ENCODE peak calls at places on chromosomes 16 and 17, in ten cellular contexts. X is right atrium auricular region, U is suprapubic skin, K is colonic mucosa, W is cardiac muscle cell, I is ovary, N is keratinocyte, D is astrocyte, S is endodermal cell, Y is A549. R is an unnamed sample.

GRCh38 chr16:17334096-17334495 is 136.7 kb downstream of the XYLT1 start:
- DNase-seq in X (peak; percentile 81), U (no peak), K (no peak), W (no peak), I (no peak), N (no peak), D (peak; percentile 87), S (no peak), Y (no peak), R (no peak)

GRCh38 chr16:85258166-85258565 is 145.9 kb upstream of the CIBAR2 start:
- DNase-seq in X (no peak), U (no peak), K (no peak), W (no peak), I (no peak), N (no peak), D (no peak), S (no peak), Y (no peak), R (no peak)

GRCh38 chr17:81815646-81815985 is 11.7 kb downstream of the GCGR start:
- DNase-seq in X (no peak), U (no peak), K (peak; percentile 81), W (no peak), I (no peak), N (no peak), D (no peak), S (no peak), Y (no peak), R (no peak)

GRCh38 chr17:80785477-80786178 is 206.0 kb upstream of the CHMP6 start:
- DNase-seq in X (no peak), U (peak; percentile 49), K (no peak), W (no peak), I (no peak), N (no peak), D (no peak), S (peak; percentile 58), Y (no peak), R (no peak)

GRCh38 chr17:44487170-44487569 is 16.0 kb downstream of the GPATCH8 start:
- DNase-seq in X (no peak), U (no peak), K (no peak), W (no peak), I (no peak), N (no peak), D (no peak), S (no peak), Y (no peak), R (no peak)

GRCh38 chr16:28100810-28101532 is 37.5 kb upstream of the GSG1L start:
- DNase-seq in X (no peak), U (peak; percentile 37), K (no peak), W (no peak), I (peak; percentile 25), N (no peak), D (no peak), S (no peak), Y (no peak), R (no peak)

GRCh38 chr17:2055494-2056220 is 754 bp downstream of the HIC1 start:
- DNase-seq in X (no peak), U (no peak), K (no peak), W (peak; percentile 70), I (peak; percentile 77), N (no peak), D (no peak), S (no peak), Y (no peak), R (no peak)

GRCh38 chr17:67421869-67422273 is 44.8 kb downstream of the PITPNC1 start:
- DNase-seq in X (no peak), U (no peak), K (peak; percentile 65), W (peak; percentile 36), I (no peak), N (peak; percentile 100), D (peak; percentile 97), S (no peak), Y (peak; percentile 95), R (no peak)

GRCh38 chr17:1294157-1294717 is 14.8 kb downstream of the TRARG1 start:
- DNase-seq in X (no peak), U (no peak), K (peak; percentile 28), W (no peak), I (no peak), N (no peak), D (no peak), S (no peak), Y (no peak), R (no peak)

GRCh38 chr16:89723279-89724250 is 2.2 kb downstream of the ZNF276 start:
- DNase-seq in X (no peak), U (no peak), K (no peak), W (peak; percentile 36), I (no peak), N (no peak), D (no peak), S (no peak), Y (no peak), R (no peak)

GRCh38 chr17:32871736-32872135 is 5.2 kb downstream of the MYO1D start:
- DNase-seq in X (no peak), U (no peak), K (no peak), W (no peak), I (no peak), N (no peak), D (no peak), S (no peak), Y (no peak), R (no peak)

GRCh38 chr16:56684926-56685590 is 2.8 kb downstream of the MT1X start:
- DNase-seq in X (no peak), U (no peak), K (no peak), W (no peak), I (no peak), N (no peak), D (no peak), S (no peak), Y (no peak), R (no peak)

GRCh38 chr16:54544553-54545180 is 258.1 kb upstream of the IRX3 start:
- DNase-seq in X (no peak), U (no peak), K (no peak), W (no peak), I (no peak), N (no peak), D (no peak), S (no peak), Y (no peak), R (no peak)

GRCh38 chr16:1993731-1994131 is 4.0 kb downstream of the SYNGR3 start:
- DNase-seq in X (no peak), U (no peak), K (no peak), W (peak; percentile 11), I (no peak), N (no peak), D (no peak), S (no peak), Y (no peak), R (no peak)

GRCh38 chr16:17459903-17460521 is 10.7 kb downstream of the XYLT1 start:
- DNase-seq in X (no peak), U (no peak), K (no peak), W (no peak), I (peak; percentile 83), N (no peak), D (no peak), S (no peak), Y (no peak), R (no peak)

GRCh38 chr16:88599825-88600538 is 29.8 kb downstream of the ZC3H18 start:
- DNase-seq in X (peak; percentile 70), U (no peak), K (no peak), W (peak; percentile 11), I (no peak), N (no peak), D (no peak), S (no peak), Y (no peak), R (no peak)
- H3K27ac ChIP-seq in X (peak overlapping the region; percentile 76), U (peak overlapping the region; percentile 20), K (no peak overlapping the region), W (no peak overlapping the region), I (no peak overlapping the region), N (no peak overlapping the region), D (no peak overlapping the region), S (no peak overlapping the region), Y (no peak overlapping the region), R (no peak overlapping the region)

GRCh38 chr16:65772134-65772732 is 594.3 kb upstream of the CDH5 start:
- DNase-seq in X (no peak), U (no peak), K (no peak), W (no peak), I (no peak), N (no peak), D (no peak), S (no peak), Y (no peak), R (no peak)
- H3K4me3 ChIP-seq in X (no peak overlapping the region), U (no peak overlapping the region), K (no peak overlapping the region), W (no peak overlapping the region), I (no peak overlapping the region), N (no peak overlapping the region), D (no peak overlapping the region), S (peak overlapping the region; percentile 66), Y (no peak overlapping the region), R (no peak overlapping the region)

DNA sequence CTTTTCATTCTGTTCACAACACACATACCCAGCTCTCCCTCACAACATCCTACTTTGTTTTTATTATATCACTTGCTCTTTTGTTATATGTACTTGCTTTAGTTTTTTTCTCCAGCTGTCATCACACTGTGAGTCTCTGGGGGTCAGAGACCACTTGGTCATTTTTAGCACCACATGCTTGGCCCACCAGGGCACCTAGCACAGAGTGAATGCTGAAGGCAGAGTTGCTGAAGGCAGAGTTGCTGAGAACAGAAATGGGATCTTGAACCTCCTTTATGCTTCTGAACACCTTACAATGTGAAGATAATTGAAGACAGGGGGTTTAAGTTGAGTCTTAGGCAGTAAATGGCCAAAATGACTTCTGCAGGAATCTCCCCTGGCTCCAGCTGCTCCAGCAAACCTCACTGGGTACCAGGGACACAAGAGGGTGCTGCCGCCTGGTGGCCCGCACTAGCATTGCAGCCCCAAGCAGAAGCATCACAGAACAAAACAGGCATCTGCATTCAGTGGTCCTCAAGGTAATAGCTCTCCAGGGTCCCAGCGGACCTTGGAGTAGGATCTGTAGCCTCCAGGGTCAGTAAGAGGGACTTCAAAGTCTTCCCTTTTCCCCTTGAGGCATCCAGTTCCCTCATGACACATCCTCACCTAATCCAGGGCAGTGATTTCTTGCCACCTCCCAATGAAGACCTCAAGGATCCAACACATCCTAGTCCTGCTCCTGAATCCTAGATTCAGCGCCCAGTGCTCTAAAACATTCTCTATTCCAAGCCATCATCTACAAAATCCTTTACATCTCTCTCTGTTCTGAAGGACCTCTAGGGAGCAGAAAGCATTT is 1972.6 kb downstream of the TP53TG3F start:
- DNase-seq in X (no peak), U (no peak), K (no peak), W (no peak), I (no peak), N (no peak), D (no peak), S (peak; percentile 68), Y (no peak), R (peak; percentile 53)
- TF ChIP-seq CTCF in X (peak; percentile 65), U (no peak), K (no peak), W (no peak), I (no peak), N (peak; percentile 96), D (no peak), S (peak; percentile 69), Y (no peak), R (peak; percentile 94)

DNA sequence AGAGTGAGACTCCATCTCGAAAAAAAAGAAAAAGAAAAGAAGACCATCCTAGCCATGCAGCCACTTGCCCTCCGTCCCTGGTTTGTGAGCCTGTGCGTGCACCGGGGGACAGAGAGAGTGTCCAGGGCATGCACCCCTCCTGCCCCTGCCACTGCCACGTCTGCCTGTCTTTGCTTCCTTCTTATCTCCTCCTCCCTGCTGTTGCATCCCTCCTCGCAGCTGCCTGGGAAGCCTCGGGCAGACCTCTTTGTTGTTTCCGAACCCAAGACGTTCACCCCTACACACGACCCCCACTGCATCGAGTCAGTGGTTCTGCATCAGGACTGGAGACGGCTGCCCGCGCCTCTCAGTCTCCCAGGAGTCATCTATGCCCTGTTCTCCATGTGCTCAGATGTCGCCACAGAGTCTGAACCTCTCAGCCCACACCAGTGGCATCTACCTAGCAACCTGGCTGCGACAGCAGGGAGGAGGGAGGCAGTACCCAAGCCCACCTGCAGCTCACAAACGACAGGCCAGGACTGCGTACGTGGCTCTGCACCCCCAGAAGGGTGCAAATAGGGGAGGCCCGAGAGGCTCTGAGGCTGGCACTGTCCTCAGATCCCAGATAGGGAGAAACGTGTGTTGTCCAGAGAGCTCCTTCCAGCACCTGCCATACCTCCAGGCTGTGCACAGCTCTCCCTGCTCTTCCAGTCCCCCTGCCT is 5.2 kb downstream of the TIMP2 start:
- DNase-seq in X (no peak), U (no peak), K (no peak), W (no peak), I (no peak), N (no peak), D (no peak), S (no peak), Y (no peak), R (no peak)
- H3K27ac ChIP-seq in X (peak overlapping the region; percentile 29), U (peak overlapping the region; percentile 69), K (no peak overlapping the region), W (no peak overlapping the region), I (peak overlapping the region; percentile 8), N (no peak overlapping the region), D (no peak overlapping the region), S (no peak overlapping the region), Y (peak overlapping the region; percentile 58), R (no peak overlapping the region)